ENCODE peak calls at places on chromosomes 5 and 9, in five cellular contexts. One of them, this sample, is unnamed.

GRCh38 chr5:11760940-11761603 is 143.2 kb downstream of the CTNND2 start:
- DNase-seq in stimulated activated CD8-positive, alpha-beta memory T cell treated with anti-CD3 and anti-CD28 coated beads, Interleukin-4, amount 100 ng/mL, for 1 hour: no peak
- DNase-seq in WTC11: no peak
- DNase-seq in Peyer's patch: no peak
- DNase-seq in NCI-H510A treated with DMSO at 0.1 percent for 48 hours: no peak
- DNase-seq in this sample: no peak

GRCh38 chr9:93677641-93678136 is 101.3 kb downstream of the PHF2 start:
- DNase-seq in stimulated activated CD8-positive, alpha-beta memory T cell treated with anti-CD3 and anti-CD28 coated beads, Interleukin-4, amount 100 ng/mL, for 1 hour: no peak
- DNase-seq in WTC11: peak
- DNase-seq in Peyer's patch: peak
- DNase-seq in NCI-H510A treated with DMSO at 0.1 percent for 48 hours: no peak
- DNase-seq in this sample: no peak

GRCh38 chr9:16611001-16611400 is 259.5 kb downstream of the BNC2 start:
- DNase-seq in stimulated activated CD8-positive, alpha-beta memory T cell treated with anti-CD3 and anti-CD28 coated beads, Interleukin-4, amount 100 ng/mL, for 1 hour: no peak
- DNase-seq in WTC11: no peak
- DNase-seq in Peyer's patch: no peak
- DNase-seq in NCI-H510A treated with DMSO at 0.1 percent for 48 hours: no peak
- DNase-seq in this sample: no peak

GRCh38 chr9:95003694-95004451 is 277.4 kb downstream of the AOPEP start:
- DNase-seq in stimulated activated CD8-positive, alpha-beta memory T cell treated with anti-CD3 and anti-CD28 coated beads, Interleukin-4, amount 100 ng/mL, for 1 hour: no peak
- DNase-seq in WTC11: peak
- DNase-seq in Peyer's patch: no peak
- DNase-seq in NCI-H510A treated with DMSO at 0.1 percent for 48 hours: peak
- DNase-seq in this sample: peak

GRCh38 chr5:132070460-132071337 is 2.9 kb upstream of the CSF2 start:
- DNase-seq in stimulated activated CD8-positive, alpha-beta memory T cell treated with anti-CD3 and anti-CD28 coated beads, Interleukin-4, amount 100 ng/mL, for 1 hour: no peak
- DNase-seq in WTC11: no peak
- DNase-seq in Peyer's patch: no peak
- DNase-seq in NCI-H510A treated with DMSO at 0.1 percent for 48 hours: no peak
- DNase-seq in this sample: no peak

GRCh38 chr5:14268738-14269137 is 125.6 kb downstream of the TRIO start:
- DNase-seq in stimulated activated CD8-positive, alpha-beta memory T cell treated with anti-CD3 and anti-CD28 coated beads, Interleukin-4, amount 100 ng/mL, for 1 hour: no peak
- DNase-seq in WTC11: no peak
- DNase-seq in Peyer's patch: no peak
- DNase-seq in NCI-H510A treated with DMSO at 0.1 percent for 48 hours: no peak
- DNase-seq in this sample: peak

GRCh38 chr9:34576943-34577634 is 12.4 kb downstream of the CNTFR start:
- DNase-seq in stimulated activated CD8-positive, alpha-beta memory T cell treated with anti-CD3 and anti-CD28 coated beads, Interleukin-4, amount 100 ng/mL, for 1 hour: no peak
- DNase-seq in WTC11: peak
- DNase-seq in Peyer's patch: no peak
- DNase-seq in NCI-H510A treated with DMSO at 0.1 percent for 48 hours: no peak
- DNase-seq in this sample: no peak

GRCh38 chr5:154603978-154604679 is 126.1 kb upstream of the HAND1 start:
- DNase-seq in stimulated activated CD8-positive, alpha-beta memory T cell treated with anti-CD3 and anti-CD28 coated beads, Interleukin-4, amount 100 ng/mL, for 1 hour: no peak
- DNase-seq in WTC11: peak
- DNase-seq in Peyer's patch: no peak
- DNase-seq in NCI-H510A treated with DMSO at 0.1 percent for 48 hours: peak
- DNase-seq in this sample: no peak

GRCh38 chr5:120533581-120533980 is 69.5 kb downstream of the PRR16 start:
- DNase-seq in stimulated activated CD8-positive, alpha-beta memory T cell treated with anti-CD3 and anti-CD28 coated beads, Interleukin-4, amount 100 ng/mL, for 1 hour: no peak
- DNase-seq in WTC11: no peak
- DNase-seq in Peyer's patch: no peak
- DNase-seq in NCI-H510A treated with DMSO at 0.1 percent for 48 hours: no peak
- DNase-seq in this sample: no peak

GRCh38 chr5:128021411-128021810 is 62.2 kb upstream of the SLC12A2 start:
- DNase-seq in stimulated activated CD8-positive, alpha-beta memory T cell treated with anti-CD3 and anti-CD28 coated beads, Interleukin-4, amount 100 ng/mL, for 1 hour: no peak
- DNase-seq in WTC11: no peak
- DNase-seq in Peyer's patch: no peak
- DNase-seq in NCI-H510A treated with DMSO at 0.1 percent for 48 hours: no peak
- DNase-seq in this sample: no peak

GRCh38 chr9:132880311-132880661 is 1.6 kb downstream of the SPACA9 start:
- DNase-seq in stimulated activated CD8-positive, alpha-beta memory T cell treated with anti-CD3 and anti-CD28 coated beads, Interleukin-4, amount 100 ng/mL, for 1 hour: no peak
- DNase-seq in WTC11: no peak
- DNase-seq in Peyer's patch: no peak
- DNase-seq in NCI-H510A treated with DMSO at 0.1 percent for 48 hours: no peak
- DNase-seq in this sample: no peak

GRCh38 chr9:133726401-133727276 is 11.5 kb downstream of the SARDH start:
- DNase-seq in stimulated activated CD8-positive, alpha-beta memory T cell treated with anti-CD3 and anti-CD28 coated beads, Interleukin-4, amount 100 ng/mL, for 1 hour: no peak
- DNase-seq in WTC11: peak
- DNase-seq in Peyer's patch: peak
- DNase-seq in NCI-H510A treated with DMSO at 0.1 percent for 48 hours: peak
- DNase-seq in this sample: peak

GRCh38 chr9:137680445-137681358 is 61.9 kb downstream of the EHMT1 start:
- DNase-seq in stimulated activated CD8-positive, alpha-beta memory T cell treated with anti-CD3 and anti-CD28 coated beads, Interleukin-4, amount 100 ng/mL, for 1 hour: no peak
- DNase-seq in WTC11: no peak
- DNase-seq in Peyer's patch: no peak
- DNase-seq in NCI-H510A treated with DMSO at 0.1 percent for 48 hours: no peak
- DNase-seq in this sample: no peak